ENCODE peak calls at places on chromosomes 6 and 20, in four cellular contexts. One of them, this sample, is unnamed.

GRCh38 chr6:5068153-5068751 is 16.9 kb upstream of the PPP1R3G start:
- DNase-seq in GM12878: no peak
- DNase-seq in H1: no peak
- DNase-seq in K562: no peak
- DNase-seq in this sample: no peak

GRCh38 chr20:22795897-22796296 is 211.5 kb upstream of the FOXA2 start:
- DNase-seq in GM12878: no peak
- DNase-seq in H1: no peak
- DNase-seq in K562: no peak
- DNase-seq in this sample: no peak

GRCh38 chr20:22815584-22815983 is 219.5 kb upstream of the SSTR4 start:
- DNase-seq in GM12878: no peak
- DNase-seq in H1: no peak
- DNase-seq in K562: no peak
- DNase-seq in this sample: no peak

GRCh38 chr6:81762132-81762531 is 9.7 kb upstream of the TENT5A start:
- DNase-seq in GM12878: no peak
- DNase-seq in H1: no peak
- DNase-seq in K562: no peak
- DNase-seq in this sample: peak

GRCh38 chr20:10309326-10309725 is 90.7 kb downstream of the SNAP25 start:
- DNase-seq in GM12878: no peak
- DNase-seq in H1: no peak
- DNase-seq in K562: no peak
- DNase-seq in this sample: peak

GRCh38 chr20:61976650-61977332 is 88.9 kb downstream of the TAF4 start:
- DNase-seq in GM12878: no peak
- DNase-seq in H1: no peak
- DNase-seq in K562: no peak
- DNase-seq in this sample: no peak

GRCh38 chr6:55882731-55883595 is 7.6 kb upstream of the BMP5 start:
- DNase-seq in GM12878: no peak
- DNase-seq in H1: no peak
- DNase-seq in K562: no peak
- DNase-seq in this sample: no peak

GRCh38 chr6:120844084-120844483 is 490.2 kb downstream of the TBC1D32 start:
- DNase-seq in GM12878: no peak
- DNase-seq in H1: no peak
- DNase-seq in K562: no peak
- DNase-seq in this sample: no peak

GRCh38 chr6:166032366-166033171 is 135.1 kb downstream of the TBXT start:
- DNase-seq in GM12878: no peak
- DNase-seq in H1: no peak
- DNase-seq in K562: no peak
- DNase-seq in this sample: peak

GRCh38 chr6:100404051-100404450 is 60.7 kb downstream of the SIM1 start:
- DNase-seq in GM12878: no peak
- DNase-seq in H1: no peak
- DNase-seq in K562: no peak
- DNase-seq in this sample: no peak

GRCh38 chr6:167219967-167220512 is 62.3 kb upstream of the GPR31 start:
- DNase-seq in GM12878: no peak
- DNase-seq in H1: no peak
- DNase-seq in K562: no peak
- DNase-seq in this sample: no peak

GRCh38 chr20:57987659-57988058 is 240.8 kb downstream of the ANKRD60 start:
- DNase-seq in GM12878: no peak
- DNase-seq in H1: no peak
- DNase-seq in K562: no peak
- DNase-seq in this sample: no peak

GRCh38 chr6:35487653-35488516 is 9.0 kb downstream of the TEAD3 start:
- DNase-seq in GM12878: no peak
- DNase-seq in H1: no peak
- DNase-seq in K562: no peak
- DNase-seq in this sample: peak

GRCh38 chr6:108959972-108960582 is 111.9 kb downstream of the ARMC2 start:
- DNase-seq in GM12878: no peak
- DNase-seq in H1: no peak
- DNase-seq in K562: no peak
- DNase-seq in this sample: no peak

GRCh38 chr6:47247227-47247797 is 62.4 kb downstream of the TNFRSF21 start:
- DNase-seq in GM12878: no peak
- DNase-seq in H1: no peak
- DNase-seq in K562: no peak
- DNase-seq in this sample: peak

GRCh38 chr20:9966966-9967365 is 67.8 kb upstream of the ANKEF1 start:
- DNase-seq in GM12878: no peak
- DNase-seq in H1: no peak
- DNase-seq in K562: no peak
- DNase-seq in this sample: peak

GRCh38 chr6:127459231-127459641 is at the start of gene KIAA0408:
- DNase-seq in GM12878: no peak
- DNase-seq in H1: no peak
- DNase-seq in K562: no peak
- DNase-seq in this sample: no peak

GRCh38 chr6:108735310-108735990 is 112.8 kb upstream of the ARMC2 start:
- DNase-seq in GM12878: no peak
- DNase-seq in H1: no peak
- DNase-seq in K562: no peak
- DNase-seq in this sample: no peak

GRCh38 chr6:112571886-112572285 is 224.8 kb downstream of the RFPL4B start:
- DNase-seq in GM12878: no peak
- DNase-seq in H1: no peak
- DNase-seq in K562: no peak
- DNase-seq in this sample: no peak

GRCh38 chr6:28371706-28372451 is 22.1 kb downstream of the ZKSCAN3 start:
- DNase-seq in GM12878: peak
- DNase-seq in H1: no peak
- DNase-seq in K562: no peak
- DNase-seq in this sample: no peak

GRCh38 chr6:167898673-167899311 is 72.1 kb downstream of the AFDN start:
- DNase-seq in GM12878: no peak
- DNase-seq in H1: no peak
- DNase-seq in K562: no peak
- DNase-seq in this sample: peak

GRCh38 chr6:160756871-160757270 is 54.8 kb downstream of the PLG start:
- DNase-seq in GM12878: no peak
- DNase-seq in H1: no peak
- DNase-seq in K562: no peak
- DNase-seq in this sample: no peak

GRCh38 chr6:125853168-125853567 is 62.4 kb downstream of the NCOA7 start:
- DNase-seq in GM12878: no peak
- DNase-seq in H1: no peak
- DNase-seq in K562: no peak
- DNase-seq in this sample: no peak

GRCh38 chr6:87093199-87093598 is 1.7 kb downstream of the CGA start:
- DNase-seq in GM12878: no peak
- DNase-seq in H1: no peak
- DNase-seq in K562: no peak
- DNase-seq in this sample: no peak

GRCh38 chr6:87094576-87094975 is 330 bp downstream of the CGA start:
- DNase-seq in GM12878: no peak
- DNase-seq in H1: no peak
- DNase-seq in K562: no peak
- DNase-seq in this sample: no peak

GRCh38 chr6:87095056-87095527 is at the start of gene CGA:
- DNase-seq in GM12878: no peak
- DNase-seq in H1: no peak
- DNase-seq in K562: no peak
- DNase-seq in this sample: no peak

GRCh38 chr6:87092435-87092834 is 2.5 kb downstream of the CGA start:
- DNase-seq in GM12878: no peak
- DNase-seq in H1: no peak
- DNase-seq in K562: no peak
- DNase-seq in this sample: no peak

GRCh38 chr6:87093651-87094050 is 1.3 kb downstream of the CGA start:
- DNase-seq in GM12878: no peak
- DNase-seq in H1: no peak
- DNase-seq in K562: no peak
- DNase-seq in this sample: no peak
- TF ChIP-seq NRF1 in GM12878: no peak
- TF ChIP-seq NRF1 in H1: no peak
- TF ChIP-seq NRF1 in K562: no peak
- TF ChIP-seq NRF1 in this sample: no peak

GRCh38 chr20:45235995-45236394 is 14.8 kb downstream of the SEMG2 start:
- DNase-seq in GM12878: no peak
- DNase-seq in H1: peak
- DNase-seq in K562: peak
- DNase-seq in this sample: no peak
- TF ChIP-seq NRF1 in GM12878: no peak
- TF ChIP-seq NRF1 in H1: no peak
- TF ChIP-seq NRF1 in K562: no peak
- TF ChIP-seq NRF1 in this sample: no peak

GRCh38 chr20:37202267-37202943 is 23.1 kb upstream of the MROH8 start:
- DNase-seq in GM12878: no peak
- DNase-seq in H1: peak
- DNase-seq in K562: peak
- DNase-seq in this sample: peak
- TF ChIP-seq NRF1 in GM12878: no peak
- TF ChIP-seq NRF1 in H1: no peak
- TF ChIP-seq NRF1 in K562: no peak
- TF ChIP-seq NRF1 in this sample: no peak

GRCh38 chr6:138116661-138116999 is 9.4 kb upstream of the PERP start:
- DNase-seq in GM12878: no peak
- DNase-seq in H1: no peak
- DNase-seq in K562: no peak
- DNase-seq in this sample: no peak
- TF ChIP-seq NRF1 in GM12878: no peak
- TF ChIP-seq NRF1 in H1: no peak
- TF ChIP-seq NRF1 in K562: no peak
- TF ChIP-seq NRF1 in this sample: no peak

GRCh38 chr6:22250486-22250885 is 46.4 kb downstream of the PRL start:
- DNase-seq in GM12878: no peak
- DNase-seq in H1: peak
- DNase-seq in K562: no peak
- DNase-seq in this sample: no peak

GRCh38 chr6:22251331-22251730 is 45.5 kb downstream of the PRL start:
- DNase-seq in GM12878: no peak
- DNase-seq in H1: no peak
- DNase-seq in K562: no peak
- DNase-seq in this sample: no peak

GRCh38 chr6:22249646-22250045 is 47.2 kb downstream of the PRL start:
- DNase-seq in GM12878: no peak
- DNase-seq in H1: no peak
- DNase-seq in K562: no peak
- DNase-seq in this sample: no peak

GRCh38 chr6:22247916-22248482 is 48.8 kb downstream of the PRL start:
- DNase-seq in GM12878: no peak
- DNase-seq in H1: no peak
- DNase-seq in K562: no peak
- DNase-seq in this sample: no peak

GRCh38 chr6:22248513-22249308 is 48.1 kb downstream of the PRL start:
- DNase-seq in GM12878: no peak
- DNase-seq in H1: no peak
- DNase-seq in K562: no peak
- DNase-seq in this sample: no peak
- TF ChIP-seq NRF1 in GM12878: no peak
- TF ChIP-seq NRF1 in H1: no peak
- TF ChIP-seq NRF1 in K562: no peak
- TF ChIP-seq NRF1 in this sample: no peak

GRCh38 chr6:106163966-106164877 is 78.1 kb downstream of the PRDM1 start:
- DNase-seq in GM12878: peak
- DNase-seq in H1: no peak
- DNase-seq in K562: no peak
- DNase-seq in this sample: no peak
- TF ChIP-seq NRF1 in GM12878: no peak
- TF ChIP-seq NRF1 in H1: no peak
- TF ChIP-seq NRF1 in K562: no peak
- TF ChIP-seq NRF1 in this sample: no peak

GRCh38 chr20:41176711-41177552 is 39.6 kb downstream of the PLCG1 start:
- DNase-seq in GM12878: no peak
- DNase-seq in H1: no peak
- DNase-seq in K562: no peak
- DNase-seq in this sample: no peak

GRCh38 chr20:41177636-41178035 is 40.3 kb downstream of the PLCG1 start:
- DNase-seq in GM12878: no peak
- DNase-seq in H1: peak
- DNase-seq in K562: no peak
- DNase-seq in this sample: no peak

GRCh38 chr20:41179961-41180360 is 42.6 kb downstream of the PLCG1 start:
- DNase-seq in GM12878: no peak
- DNase-seq in H1: no peak
- DNase-seq in K562: no peak
- DNase-seq in this sample: no peak

GRCh38 chr20:41178904-41179432 is 41.6 kb downstream of the PLCG1 start:
- DNase-seq in GM12878: no peak
- DNase-seq in H1: no peak
- DNase-seq in K562: no peak
- DNase-seq in this sample: no peak

DNA sequence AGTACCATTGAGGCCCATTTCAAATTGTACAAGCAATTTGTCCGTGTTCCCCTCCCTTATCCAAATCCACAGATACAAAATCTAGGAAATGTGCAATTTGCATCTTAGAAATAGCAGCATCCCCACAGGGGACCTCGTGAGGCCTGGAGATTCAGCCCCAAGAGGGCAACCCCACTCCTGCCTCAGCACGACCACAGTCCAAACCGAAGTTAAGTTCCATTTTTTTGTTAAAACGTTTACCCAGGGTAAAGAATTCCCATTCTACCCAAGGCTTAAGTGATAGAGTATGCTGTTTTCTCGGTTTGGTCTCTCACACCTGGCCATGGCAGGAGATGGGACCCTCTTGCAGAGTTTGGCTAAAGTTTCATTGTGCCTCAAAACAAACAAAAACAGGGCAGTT is 41.2 kb downstream of the PLCG1 start:
- DNase-seq in GM12878: no peak
- DNase-seq in H1: no peak
- DNase-seq in K562: no peak
- DNase-seq in this sample: no peak
- TF ChIP-seq NRF1 in GM12878: no peak
- TF ChIP-seq NRF1 in H1: no peak
- TF ChIP-seq NRF1 in K562: no peak
- TF ChIP-seq NRF1 in this sample: no peak

GRCh38 chr6:157230971-157231370 is 92.3 kb downstream of the TMEM242 start:
- DNase-seq in GM12878: no peak
- DNase-seq in H1: no peak
- DNase-seq in K562: no peak
- DNase-seq in this sample: no peak

GRCh38 chr6:157227202-157228166 is 95.8 kb downstream of the TMEM242 start:
- DNase-seq in GM12878: no peak
- DNase-seq in H1: no peak
- DNase-seq in K562: peak
- DNase-seq in this sample: peak

GRCh38 chr6:157228421-157229218 is 94.7 kb downstream of the TMEM242 start:
- DNase-seq in GM12878: no peak
- DNase-seq in H1: no peak
- DNase-seq in K562: peak
- DNase-seq in this sample: peak

GRCh38 chr6:157229219-157229607 is 94.1 kb downstream of the TMEM242 start:
- DNase-seq in GM12878: no peak
- DNase-seq in H1: no peak
- DNase-seq in K562: no peak
- DNase-seq in this sample: peak

GRCh38 chr6:157229733-157230132 is 93.6 kb downstream of the TMEM242 start:
- DNase-seq in GM12878: no peak
- DNase-seq in H1: no peak
- DNase-seq in K562: no peak
- DNase-seq in this sample: no peak
- TF ChIP-seq NRF1 in GM12878: no peak
- TF ChIP-seq NRF1 in H1: no peak
- TF ChIP-seq NRF1 in K562: no peak
- TF ChIP-seq NRF1 in this sample: no peak

This sample was measured in SK-N-SH.